ENCODE peak calls at places on chromosomes 3 and 15, in ten cellular contexts. S is nephron progenitor cell; T is activated naive CD4-positive, alpha-beta T cell; X is germinal center; M is stimulated activated effector memory CD8-positive, alpha-beta T cell treated with anti-CD3 and anti-CD28 coated beads, Interleukin-12 subunit alpha, Interleukin-12 subunit beta, amount 100 ng/mL, for 72 hours; P is HS-5; G is Ammon's horn; R is CD4-positive, alpha-beta memory T cell; D is stimulated activated CD8-positive, alpha-beta memory T cell treated with anti-CD3 and anti-CD28 coated beads, Interleukin-15, amount 100 ng/mL, for 1 hour; C is activated CD8-positive, alpha-beta memory T cell treated with anti-CD3 and anti-CD28 coated beads for 1 hour. Q is an unnamed sample.

GRCh38 chr3:112746675-112747276 is 99.9 kb downstream of the CD200R1L start:
- DNase-seq in S (no peak), T (no peak), X (no peak), M (no peak), P (peak; percentile 67), G (no peak), R (no peak), D (no peak), C (no peak), Q (no peak)

GRCh38 chr3:131636266-131636775 is 133.6 kb upstream of the MRPL3 start:
- DNase-seq in S (no peak), T (no peak), X (no peak), M (no peak), P (no peak), G (no peak), R (no peak), D (no peak), C (no peak), Q (no peak)

GRCh38 chr15:38589502-38589901 is 24.9 kb upstream of the RASGRP1 start:
- DNase-seq in S (no peak), T (no peak), X (no peak), M (no peak), P (peak; percentile 69), G (no peak), R (no peak), D (no peak), C (no peak), Q (no peak)

GRCh38 chr15:47820780-47821319 is 103.5 kb downstream of the SEMA6D start:
- DNase-seq in S (no peak), T (no peak), X (no peak), M (no peak), P (peak; percentile 26), G (peak; percentile 27), R (no peak), D (no peak), C (no peak), Q (no peak)

GRCh38 chr15:26867199-26868007 is 541 bp downstream of the GABRA5 start:
- DNase-seq in S (peak; percentile 51), T (no peak), X (no peak), M (no peak), P (no peak), G (no peak), R (no peak), D (no peak), C (no peak), Q (no peak)

GRCh38 chr3:169476289-169476688 is 187.2 kb downstream of the MECOM start:
- DNase-seq in S (no peak), T (no peak), X (no peak), M (no peak), P (no peak), G (no peak), R (no peak), D (no peak), C (no peak), Q (no peak)

GRCh38 chr3:65556934-65557577 is 481.7 kb downstream of the MAGI1 start:
- DNase-seq in S (no peak), T (no peak), X (no peak), M (no peak), P (no peak), G (no peak), R (no peak), D (no peak), C (no peak), Q (no peak)

GRCh38 chr15:58546066-58546591 is 114.3 kb downstream of the LIPC start:
- DNase-seq in S (no peak), T (no peak), X (no peak), M (no peak), P (no peak), G (no peak), R (no peak), D (no peak), C (no peak), Q (no peak)

GRCh38 chr3:149273096-149273751 is 51.6 kb upstream of the CP start:
- DNase-seq in S (peak; percentile 36), T (no peak), X (peak; percentile 59), M (no peak), P (peak; percentile 72), G (peak; percentile 88), R (peak; percentile 69), D (no peak), C (peak; percentile 1), Q (peak; percentile 9)

GRCh38 chr3:123805504-123805903 is 78.6 kb downstream of the MYLK start:
- DNase-seq in S (no peak), T (no peak), X (no peak), M (no peak), P (no peak), G (no peak), R (no peak), D (no peak), C (no peak), Q (no peak)

GRCh38 chr3:144112437-144112836 is 140.8 kb downstream of the DIPK2A start:
- DNase-seq in S (no peak), T (no peak), X (no peak), M (no peak), P (no peak), G (no peak), R (no peak), D (no peak), C (no peak), Q (no peak)

GRCh38 chr3:128382221-128382807 is 84.4 kb downstream of the DNAJB8 start:
- DNase-seq in S (no peak), T (no peak), X (no peak), M (no peak), P (no peak), G (peak; percentile 35), R (no peak), D (no peak), C (no peak), Q (no peak)

GRCh38 chr3:74756586-74756985 is 142.1 kb upstream of the CNTN3 start:
- DNase-seq in S (no peak), T (no peak), X (no peak), M (no peak), P (no peak), G (peak; percentile 13), R (no peak), D (no peak), C (no peak), Q (no peak)

GRCh38 chr3:42804831-42805821 is 836 bp upstream of the HIGD1A start:
- DNase-seq in S (peak; percentile 60), T (no peak), X (peak; percentile 10), M (no peak), P (no peak), G (peak; percentile 32), R (peak; percentile 7), D (no peak), C (no peak), Q (no peak)

GRCh38 chr15:58228708-58229107 is 90.5 kb downstream of the AQP9 start:
- DNase-seq in S (no peak), T (no peak), X (no peak), M (no peak), P (no peak), G (no peak), R (no peak), D (no peak), C (no peak), Q (no peak)

GRCh38 chr15:48641416-48641815 is 4.1 kb downstream of the FBN1 start:
- DNase-seq in S (no peak), T (no peak), X (no peak), M (no peak), P (no peak), G (peak; percentile 84), R (no peak), D (no peak), C (no peak), Q (no peak)

GRCh38 chr3:37458162-37458895 is 283.9 kb upstream of the LRRFIP2 start:
- DNase-seq in S (no peak), T (no peak), X (no peak), M (no peak), P (no peak), G (peak; percentile 36), R (no peak), D (no peak), C (no peak), Q (no peak)

GRCh38 chr3:133379926-133380325 is 19.9 kb upstream of the BFSP2 start:
- DNase-seq in S (no peak), T (no peak), X (no peak), M (no peak), P (no peak), G (no peak), R (no peak), D (no peak), C (no peak), Q (no peak)

GRCh38 chr3:130850044-130850797 is 43.7 kb upstream of the ATP2C1 start:
- DNase-seq in S (no peak), T (no peak), X (no peak), M (peak; percentile 13), P (no peak), G (peak; percentile 72), R (peak; percentile 20), D (no peak), C (no peak), Q (no peak)

GRCh38 chr15:70584838-70585706 is 178.3 kb downstream of the UACA start:
- DNase-seq in S (peak; percentile 85), T (no peak), X (peak; percentile 58), M (peak; percentile 15), P (no peak), G (no peak), R (peak; percentile 31), D (peak; percentile 12), C (peak; percentile 10), Q (peak; percentile 20)